ENCODE peak calls at places on chromosome 11, in six cellular contexts. T, K, D, S, B and H are unnamed samples. For H3K36me3, the result is how much of the 10 kb centered on the place peaks cover.

GRCh38 chr11:109605006-109605405 is 183.0 kb downstream of the C11orf87 start:
- DNase-seq in T (no peak), K (no peak), D (no peak), S (no peak), B (no peak), H (no peak)

GRCh38 chr11:15336016-15336415 is 221.3 kb downstream of the INSC start:
- DNase-seq in T (no peak), K (no peak), D (no peak), S (no peak), B (no peak), H (no peak)

GRCh38 chr11:1330473-1330872 is 21.0 kb upstream of the TOLLIP start:
- DNase-seq in T (no peak), K (no peak), D (peak), S (no peak), B (no peak), H (peak)

GRCh38 chr11:68402355-68403031 is 58.1 kb upstream of the PPP6R3 start:
- DNase-seq in T (no peak), K (no peak), D (no peak), S (no peak), B (no peak), H (no peak)

GRCh38 chr11:126112547-126112946 is 49.9 kb upstream of the CDON start:
- DNase-seq in T (peak), K (no peak), D (peak), S (peak), B (peak), H (peak)

GRCh38 chr11:76232026-76232665 is 25.8 kb upstream of the WNT11 start:
- DNase-seq in T (no peak), K (no peak), D (no peak), S (no peak), B (peak), H (no peak)

GRCh38 chr11:78737891-78738290 is 163.2 kb upstream of the NARS2 start:
- DNase-seq in T (no peak), K (no peak), D (no peak), S (no peak), B (no peak), H (no peak)

GRCh38 chr11:62105611-62106245 is 18.1 kb upstream of the INCENP start:
- DNase-seq in T (no peak), K (no peak), D (no peak), S (no peak), B (no peak), H (no peak)

GRCh38 chr11:60310407-60310998 is 16.6 kb upstream of the MS4A6E start:
- DNase-seq in T (no peak), K (no peak), D (no peak), S (no peak), B (no peak), H (peak)

GRCh38 chr11:34395916-34396555 is 38.2 kb upstream of the ABTB2 start:
- DNase-seq in T (no peak), K (no peak), D (no peak), S (no peak), B (no peak), H (no peak)

GRCh38 chr11:34859496-34859895 is 56.7 kb downstream of the APIP start:
- DNase-seq in T (no peak), K (no peak), D (no peak), S (no peak), B (no peak), H (no peak)

GRCh38 chr11:64101461-64101860 is 64.5 kb downstream of the MACROD1 start:
- DNase-seq in T (no peak), K (no peak), D (no peak), S (no peak), B (no peak), H (no peak)

GRCh38 chr11:88537613-88538012 is 200.1 kb upstream of the CTSC start:
- DNase-seq in T (no peak), K (no peak), D (no peak), S (no peak), B (no peak), H (no peak)

GRCh38 chr11:118790357-118791014 is 478 bp downstream of the DDX6 start:
- DNase-seq in T (peak), K (peak), D (peak), S (peak), B (peak), H (peak)

GRCh38 chr11:109173504-109173903 is 248.5 kb upstream of the C11orf87 start:
- DNase-seq in T (no peak), K (no peak), D (no peak), S (no peak), B (no peak), H (no peak)

GRCh38 chr11:76579047-76579751 is 91.3 kb downstream of the LRRC32 start:
- DNase-seq in T (peak), K (no peak), D (no peak), S (peak), B (peak), H (peak)

GRCh38 chr11:78039919-78040671 is 17.0 kb upstream of the KCTD14 start:
- DNase-seq in T (peak), K (peak), D (peak), S (peak), B (peak), H (peak)

GRCh38 chr11:26230021-26230420 is 101.9 kb upstream of the ANO3 start:
- DNase-seq in T (no peak), K (no peak), D (no peak), S (no peak), B (no peak), H (no peak)

GRCh38 chr11:8341966-8342365 is 78.3 kb upstream of the LMO1 start:
- DNase-seq in T (no peak), K (no peak), D (no peak), S (no peak), B (no peak), H (no peak)

GRCh38 chr11:79201637-79202347 is 239.0 kb downstream of the TENM4 start:
- DNase-seq in T (no peak), K (no peak), D (no peak), S (no peak), B (no peak), H (no peak)

GRCh38 chr11:33377100-33377851 is 120.1 kb downstream of the HIPK3 start:
- DNase-seq in T (no peak), K (no peak), D (no peak), S (no peak), B (no peak), H (no peak)

GRCh38 chr11:92969634-92970347 is at the start of gene MTNR1B:
- DNase-seq in T (no peak), K (peak), D (no peak), S (peak), B (no peak), H (no peak)
- H3K4me3 ChIP-seq in T (peak), K (peak), D (no peak), S (peak), B (no peak), H (no peak)

GRCh38 chr11:128628343-128628673 is 41.0 kb upstream of the ETS1 start:
- DNase-seq in T (no peak), K (no peak), D (no peak), S (no peak), B (no peak), H (no peak)

GRCh38 chr11:128625766-128626165 is 38.4 kb upstream of the ETS1 start:
- DNase-seq in T (no peak), K (no peak), D (no peak), S (no peak), B (no peak), H (no peak)

GRCh38 chr11:128628686-128629085 is 41.3 kb upstream of the ETS1 start:
- DNase-seq in T (no peak), K (no peak), D (no peak), S (no peak), B (no peak), H (no peak)

GRCh38 chr11:128627666-128628342 is 40.4 kb upstream of the ETS1 start:
- DNase-seq in T (no peak), K (no peak), D (no peak), S (peak), B (no peak), H (no peak)

GRCh38 chr11:128626913-128627665 is 39.7 kb upstream of the ETS1 start:
- DNase-seq in T (no peak), K (no peak), D (no peak), S (no peak), B (no peak), H (no peak)
- H3K36me3 ChIP-seq in T (under half), K (under half), D (under half), S (under half), B (under half), H (under half)

DNA sequence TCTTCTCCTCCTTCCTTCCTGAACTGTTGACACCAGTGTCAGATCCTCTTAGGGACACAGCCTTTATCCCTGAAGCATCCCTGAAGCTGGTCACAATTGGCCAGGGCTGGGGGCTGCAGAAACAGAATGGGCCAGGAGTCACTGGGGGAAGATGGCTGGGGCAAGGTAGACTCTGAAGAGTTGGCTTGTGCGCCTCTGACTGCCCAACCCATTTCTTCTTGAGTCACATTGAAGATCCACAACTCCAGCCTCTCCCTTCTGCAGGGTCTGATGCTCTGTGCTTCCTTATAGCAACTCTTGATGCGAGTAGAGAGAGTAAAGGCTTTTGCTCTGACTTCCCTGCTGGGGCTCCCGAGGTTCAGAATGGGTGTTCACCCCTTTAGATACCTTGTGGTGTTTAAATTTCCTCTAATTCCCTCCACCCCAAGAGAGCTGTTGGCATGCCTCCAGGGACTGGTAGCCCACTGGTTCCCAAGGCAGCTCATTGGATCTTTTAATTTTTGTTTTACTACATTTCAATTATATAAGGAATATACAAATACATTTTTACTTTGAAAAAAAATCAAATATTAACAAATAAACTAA is 13.4 kb downstream of the PRDM11 start:
- DNase-seq in T (no peak), K (no peak), D (peak), S (no peak), B (no peak), H (peak)
- H3K27ac ChIP-seq in T (no peak), K (no peak), D (peak), S (no peak), B (peak), H (peak)

GRCh38 chr11:6474423-6474792 is 667 bp upstream of the TRIM3 start:
- DNase-seq in T (no peak), K (no peak), D (no peak), S (no peak), B (no peak), H (no peak)

GRCh38 chr11:6473481-6474422 is at the start of gene TRIM3:
- DNase-seq in T (peak), K (peak), D (peak), S (peak), B (peak), H (peak)

GRCh38 chr11:6474806-6475500 is 1.2 kb upstream of the TRIM3 start:
- DNase-seq in T (no peak), K (no peak), D (no peak), S (no peak), B (no peak), H (no peak)

GRCh38 chr11:6475936-6476335 is 2.2 kb upstream of the TRIM3 start:
- DNase-seq in T (peak), K (no peak), D (no peak), S (no peak), B (no peak), H (no peak)

GRCh38 chr11:6472934-6473333 is 807 bp downstream of the TRIM3 start:
- DNase-seq in T (no peak), K (no peak), D (no peak), S (no peak), B (no peak), H (no peak)
- H3K4me3 ChIP-seq in T (peak), K (peak), D (peak), S (peak), B (no peak), H (peak)

GRCh38 chr11:70364745-70365535 is 33.4 kb upstream of the CTTN start:
- DNase-seq in T (no peak), K (no peak), D (no peak), S (no peak), B (no peak), H (no peak)

GRCh38 chr11:70364198-70364597 is 34.1 kb upstream of the CTTN start:
- DNase-seq in T (no peak), K (no peak), D (no peak), S (no peak), B (no peak), H (no peak)

GRCh38 chr11:70360211-70360610 is 38.1 kb upstream of the CTTN start:
- DNase-seq in T (no peak), K (no peak), D (no peak), S (no peak), B (no peak), H (no peak)

GRCh38 chr11:70358797-70359196 is 39.5 kb upstream of the CTTN start:
- DNase-seq in T (no peak), K (no peak), D (no peak), S (no peak), B (no peak), H (no peak)

GRCh38 chr11:70359806-70360205 is 38.5 kb upstream of the CTTN start:
- DNase-seq in T (no peak), K (no peak), D (no peak), S (no peak), B (no peak), H (no peak)
- H3K36me3 ChIP-seq in T (under half), K (under half), D (under half), S (half or more), B (under half), H (half or more)

GRCh38 chr11:17892409-17892808 is 120.4 kb downstream of the SERGEF start:
- DNase-seq in T (no peak), K (no peak), D (no peak), S (no peak), B (no peak), H (no peak)

GRCh38 chr11:17894929-17895658 is 117.8 kb downstream of the SERGEF start:
- DNase-seq in T (no peak), K (no peak), D (no peak), S (peak), B (no peak), H (no peak)

GRCh38 chr11:17898782-17899181 is 114.1 kb downstream of the SERGEF start:
- DNase-seq in T (no peak), K (peak), D (no peak), S (no peak), B (no peak), H (no peak)

GRCh38 chr11:17898071-17898470 is 114.8 kb downstream of the SERGEF start:
- DNase-seq in T (no peak), K (no peak), D (no peak), S (no peak), B (no peak), H (no peak)

DNA sequence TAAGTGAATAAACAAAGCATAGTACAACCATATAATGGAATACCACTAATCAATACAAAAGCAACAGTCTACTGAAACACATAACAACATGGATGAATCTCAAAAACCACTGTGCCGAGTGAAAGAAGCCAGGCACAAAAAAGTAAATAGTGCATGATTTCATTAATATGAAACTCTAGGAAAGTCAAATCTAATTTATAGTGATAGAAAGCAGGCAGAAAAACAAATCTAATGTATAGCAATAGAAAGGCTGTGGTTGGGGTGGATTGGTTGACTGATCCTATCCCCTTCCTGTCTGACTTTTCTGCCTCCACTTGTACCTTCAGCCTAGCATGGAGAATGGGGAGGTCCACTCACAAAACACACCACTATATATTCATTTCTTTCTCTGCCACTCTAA is 115.4 kb downstream of the SERGEF start:
- DNase-seq in T (no peak), K (no peak), D (no peak), S (peak), B (no peak), H (no peak)
- H3K27ac ChIP-seq in T (no peak), K (no peak), D (no peak), S (no peak), B (no peak), H (no peak)

GRCh38 chr11:120256178-120256577 is 16.2 kb downstream of the POU2F3 start:
- DNase-seq in T (no peak), K (no peak), D (no peak), S (no peak), B (no peak), H (no peak)
- H3K4me3 ChIP-seq in T (no peak), K (no peak), D (no peak), S (no peak), B (no peak), H (no peak)

DNA sequence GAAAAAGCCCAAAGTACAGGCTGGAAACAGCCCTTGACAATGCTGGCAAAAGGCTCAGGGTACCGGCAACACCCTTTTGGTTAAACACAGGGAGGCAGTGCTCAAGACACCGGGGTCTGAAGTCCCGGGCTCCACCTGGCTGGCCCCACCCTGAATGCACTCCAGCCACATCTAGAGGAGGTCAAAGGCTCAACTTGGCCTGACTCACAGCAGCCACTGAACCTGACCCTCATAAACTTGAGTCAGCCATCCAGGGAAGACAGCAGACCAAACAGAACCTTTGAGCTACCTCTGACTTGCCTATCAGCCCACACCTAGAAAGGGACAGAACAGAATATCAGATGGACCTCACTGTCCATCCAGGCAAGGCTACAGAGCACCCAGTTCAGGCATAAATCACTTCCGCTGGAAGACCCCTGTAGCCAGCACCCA is 3.8 kb downstream of the CFL1 start:
- DNase-seq in T (no peak), K (no peak), D (peak), S (peak), B (peak), H (no peak)
- H3K36me3 ChIP-seq in T (under half), K (under half), D (under half), S (half or more), B (under half), H (half or more)